ENCODE peak calls at places on chromosome 4, in five cellular contexts. Z, Y, V, G and J are unnamed samples.

GRCh38 chr4:89939994-89940393 is 45.3 kb downstream of the MMRN1 start:
- DNase-seq in Z (no peak), Y (no peak), V (no peak), G (peak; percentile 46), J (no peak)

GRCh38 chr4:78945638-78946179 is 6.5 kb upstream of the PAQR3 start:
- DNase-seq in Z (no peak), Y (no peak), V (no peak), G (no peak), J (no peak)

GRCh38 chr4:40288547-40288946 is 46.6 kb upstream of the CHRNA9 start:
- DNase-seq in Z (no peak), Y (no peak), V (no peak), G (no peak), J (no peak)

GRCh38 chr4:8201341-8201781 is 2.3 kb downstream of the SH3TC1 start:
- DNase-seq in Z (peak; percentile 45), Y (no peak), V (no peak), G (peak; percentile 52), J (peak; percentile 85)

GRCh38 chr4:172996571-172997216 is 171.9 kb upstream of the GALNT7 start:
- DNase-seq in Z (no peak), Y (no peak), V (peak; percentile 42), G (peak; percentile 51), J (no peak)

GRCh38 chr4:127045872-127046271 is 586.9 kb upstream of the INTU start:
- DNase-seq in Z (no peak), Y (no peak), V (no peak), G (no peak), J (no peak)

GRCh38 chr4:150664935-150665334 is 83.0 kb downstream of the MAB21L2 start:
- DNase-seq in Z (no peak), Y (peak; percentile 7), V (peak; percentile 70), G (peak; percentile 48), J (no peak)

GRCh38 chr4:86233681-86234080 is 126.2 kb downstream of the MAPK10 start:
- DNase-seq in Z (no peak), Y (no peak), V (no peak), G (no peak), J (no peak)

DNA sequence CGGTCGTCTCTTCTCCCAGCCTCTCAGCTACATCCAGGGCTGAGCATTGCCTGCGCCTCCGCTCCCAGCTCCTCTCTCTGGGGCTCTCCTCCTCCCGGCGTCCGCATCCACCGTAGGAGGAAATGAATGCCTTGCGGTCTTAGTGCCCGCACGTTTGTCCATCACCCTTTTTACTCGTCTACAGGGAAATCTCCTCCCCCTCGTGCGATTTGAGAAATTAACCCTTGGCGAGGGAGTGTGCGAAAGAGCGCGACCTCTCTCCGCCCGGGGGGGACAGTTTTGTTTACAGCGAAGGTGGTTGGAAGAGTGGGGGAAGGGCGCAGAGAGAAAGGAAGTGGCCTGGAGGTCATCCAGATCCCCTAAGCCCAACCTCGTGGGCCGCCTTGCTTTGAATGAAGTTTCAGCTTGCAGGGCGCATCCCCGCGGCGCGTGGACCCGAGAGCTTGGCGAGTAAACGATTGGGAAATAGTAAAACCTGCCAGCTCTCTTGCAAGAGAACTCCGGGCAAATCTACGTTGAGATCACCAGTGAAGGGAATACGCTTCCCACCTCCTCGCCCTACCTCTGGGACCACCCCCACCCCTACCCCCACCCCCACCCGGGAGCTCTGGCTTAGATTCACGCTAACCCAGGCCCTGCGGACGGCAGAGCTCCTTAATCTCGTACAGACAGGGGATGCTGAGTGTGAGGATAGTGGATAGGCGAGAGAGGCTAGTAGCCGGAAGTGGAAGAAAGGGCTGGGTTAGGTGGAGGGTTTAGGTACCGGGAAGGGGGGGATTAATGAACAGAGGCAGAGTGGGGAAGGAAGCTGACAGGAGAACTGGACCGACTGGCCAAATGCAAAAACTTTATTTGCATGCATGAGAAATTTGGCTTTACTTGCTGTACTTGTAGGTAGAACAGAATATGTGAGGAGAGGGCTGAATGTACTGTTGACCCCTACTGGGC is at the start of gene ELOVL6:
- DNase-seq in Z (peak; percentile 55), Y (peak; percentile 59), V (peak; percentile 73), G (peak; percentile 50), J (peak; percentile 76)
- TF ChIP-seq MYC in Z (peak; percentile 35), Y (peak; percentile 87), V (no peak), G (no peak), J (peak; percentile 76)

GRCh38 chr4:167234388-167234881 is at the start of gene SPOCK3:
- DNase-seq in Z (no peak), Y (no peak), V (peak; percentile 17), G (peak; percentile 41), J (no peak)
- TF ChIP-seq MAX in Z (no peak), Y (no peak), V (no peak), G (no peak), J (no peak)

DNA sequence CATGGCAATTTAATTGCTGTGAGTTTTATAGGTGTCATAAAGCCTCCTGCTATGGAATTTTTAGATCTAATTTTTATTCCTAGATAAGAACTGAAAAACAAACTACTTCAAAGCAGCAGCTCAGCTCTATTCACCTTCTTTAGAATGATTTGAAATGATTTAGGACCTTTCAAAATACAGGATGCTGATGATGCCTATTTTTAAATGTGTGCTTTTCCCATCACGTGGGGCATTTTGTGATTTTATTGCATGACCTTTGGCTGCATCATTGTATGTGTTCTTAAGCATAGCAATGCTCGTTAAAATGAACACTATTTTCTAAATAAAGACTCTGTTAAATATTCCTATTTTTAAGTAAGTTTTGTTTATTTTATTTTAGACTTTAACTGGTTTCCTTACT is 537.3 kb downstream of the STPG2 start:
- DNase-seq in Z (no peak), Y (no peak), V (no peak), G (peak; percentile 76), J (no peak)
- TF ChIP-seq MYC in Z (no peak), Y (no peak), V (no peak), G (no peak), J (no peak)

GRCh38 chr4:153771058-153771457 is 11.2 kb upstream of the RNF175 start:
- DNase-seq in Z (no peak), Y (no peak), V (no peak), G (no peak), J (peak; percentile 46)

GRCh38 chr4:153764611-153765368 is 5.0 kb upstream of the RNF175 start:
- DNase-seq in Z (no peak), Y (no peak), V (no peak), G (no peak), J (peak; percentile 39)

GRCh38 chr4:153766758-153767157 is 6.9 kb upstream of the RNF175 start:
- DNase-seq in Z (no peak), Y (no peak), V (no peak), G (no peak), J (no peak)

GRCh38 chr4:153763404-153763803 is 3.6 kb upstream of the RNF175 start:
- DNase-seq in Z (no peak), Y (no peak), V (no peak), G (no peak), J (peak; percentile 53)

DNA sequence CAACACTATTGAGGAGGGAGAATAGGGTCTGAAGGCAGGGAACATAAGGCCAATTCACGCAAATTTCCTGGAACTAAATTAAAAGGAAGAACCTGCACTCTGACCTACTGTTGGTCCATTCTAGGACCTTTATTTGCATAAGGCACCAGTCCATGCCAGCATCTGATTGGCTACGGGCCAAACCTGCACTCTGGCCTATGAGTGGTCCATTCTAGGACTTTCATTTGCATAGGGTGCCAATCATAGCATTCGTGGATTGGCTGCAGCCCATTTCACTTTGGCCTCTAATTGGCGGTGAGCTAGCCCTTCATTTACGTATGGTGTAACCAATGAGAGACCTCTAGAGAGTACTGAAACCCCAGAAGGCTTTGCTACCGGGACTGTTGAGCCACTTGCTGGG is 6.0 kb upstream of the RNF175 start:
- DNase-seq in Z (no peak), Y (no peak), V (no peak), G (no peak), J (no peak)
- TF ChIP-seq MAX in Z (no peak), Y (no peak), V (no peak), G (no peak), J (no peak)

GRCh38 chr4:151676301-151676700 is 84.5 kb downstream of the GATB start:
- DNase-seq in Z (no peak), Y (no peak), V (peak; percentile 16), G (peak; percentile 41), J (no peak)
- TF ChIP-seq MYC in Z (no peak), Y (no peak), V (no peak), G (no peak), J (no peak)

GRCh38 chr4:102612824-102613366 is 111.7 kb downstream of the NFKB1 start:
- DNase-seq in Z (no peak), Y (no peak), V (no peak), G (peak; percentile 56), J (no peak)
- TF ChIP-seq MAX in Z (no peak), Y (no peak), V (no peak), G (no peak), J (no peak)

DNA sequence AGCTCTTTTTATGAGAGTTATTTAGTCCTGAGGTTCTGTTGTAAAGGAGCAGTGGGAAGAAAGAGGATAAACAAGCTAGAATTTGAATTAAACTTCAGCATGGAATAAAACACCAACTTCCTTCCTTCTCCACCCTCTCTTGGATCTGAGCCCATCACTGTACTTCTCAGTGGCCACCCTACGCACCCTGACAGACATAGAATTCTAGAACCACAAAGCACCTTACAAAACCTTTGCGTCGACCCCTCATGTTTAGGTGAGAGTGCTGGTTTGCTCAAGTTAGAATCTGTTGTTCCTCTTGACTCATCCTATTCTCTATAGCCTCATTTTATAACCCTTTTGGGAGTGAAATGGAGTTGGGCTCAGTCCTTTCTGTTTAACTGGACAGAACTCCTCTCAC is 84.6 kb upstream of the RPL34 start:
- DNase-seq in Z (no peak), Y (no peak), V (no peak), G (peak; percentile 43), J (no peak)
- TF ChIP-seq MYC in Z (no peak), Y (no peak), V (no peak), G (no peak), J (no peak)